ENCODE peak calls at places on chromosome 11, in eight cellular contexts. C is stimulated activated CD4-positive, alpha-beta T cell treated with anti-CD3 and anti-CD28 coated beads, TNF-alpha, amount 100 ng/mL, for 48 hours; L is fibroblast of the conjunctiva; R is NCI-H2029; D is CD4-positive, CD25-positive, alpha-beta regulatory T cell; X is fibroblast of pulmonary artery; O is activated naive CD8-positive, alpha-beta T cell treated with anti-CD3 and anti-CD28 coated beads, Interleukin-2, amount 50 U/mL, for 24 hours; Z is CD4-positive, alpha-beta memory T cell. U is an unnamed sample.

GRCh38 chr11:121422675-121423074 is 29.4 kb upstream of the SORL1 start:
- DNase-seq in O (no peak), D (peak), R (no peak), Z (peak), X (no peak), L (no peak), C (no peak), U (no peak)

GRCh38 chr11:88188251-88189030 is 13.2 kb upstream of the RAB38 start:
- DNase-seq in L (no peak), X (peak), O (no peak), Z (no peak), C (no peak), R (no peak), D (no peak), U (no peak)

GRCh38 chr11:5369793-5370192 is 13.8 kb upstream of the OR51M1 start:
- DNase-seq in O (no peak), Z (no peak), X (peak), L (peak), C (no peak), R (no peak), D (no peak), U (no peak)

GRCh38 chr11:24295360-24295759 is 201.5 kb upstream of the LUZP2 start:
- DNase-seq in O (no peak), X (peak), D (no peak), R (no peak), L (no peak), C (no peak), Z (no peak), U (no peak)

GRCh38 chr11:14583252-14584105 is 60.1 kb upstream of the PDE3B start:
- DNase-seq in R (no peak), L (peak), X (peak), O (no peak), C (no peak), Z (no peak), D (no peak), U (no peak)

GRCh38 chr11:45217991-45218390 is 68.2 kb downstream of the SYT13 start:
- DNase-seq in X (peak), Z (no peak), D (no peak), R (no peak), L (no peak), C (no peak), O (no peak), U (no peak)

GRCh38 chr11:90704510-90704909 is 481.7 kb upstream of the CHORDC1 start:
- DNase-seq in L (no peak), O (no peak), X (no peak), R (no peak), C (no peak), D (no peak), Z (no peak), U (no peak)

GRCh38 chr11:75536786-75537629 is 11.3 kb upstream of the GDPD5 start:
- DNase-seq in L (no peak), C (no peak), R (no peak), O (peak), Z (no peak), D (peak), X (no peak), U (no peak)

GRCh38 chr11:65781152-65781961 is 581 bp upstream of the AP5B1 start:
- DNase-seq in O (no peak), R (no peak), C (no peak), D (no peak), X (no peak), L (no peak), Z (no peak), U (no peak)

GRCh38 chr11:65251476-65251875 is 10.3 kb upstream of the POLA2 start:
- DNase-seq in D (no peak), Z (no peak), X (no peak), R (no peak), C (no peak), L (no peak), O (no peak), U (no peak)

GRCh38 chr11:32131321-32131720 is 40.4 kb downstream of the RCN1 start:
- DNase-seq in C (no peak), L (no peak), X (peak), Z (no peak), O (no peak), D (no peak), R (no peak), U (no peak)

GRCh38 chr11:57515332-57516060 is at the start of gene SLC43A1:
- DNase-seq in L (no peak), D (peak), X (peak), Z (no peak), C (no peak), O (peak), R (no peak), U (no peak)

GRCh38 chr11:111737877-111738205 is 28.3 kb downstream of the PPP2R1B start:
- DNase-seq in Z (no peak), O (no peak), D (no peak), C (no peak), R (no peak), L (no peak), X (peak), U (no peak)

GRCh38 chr11:77197626-77198320 is 69.7 kb downstream of the MYO7A start:
- DNase-seq in C (no peak), R (no peak), O (no peak), L (no peak), Z (no peak), X (no peak), D (no peak), U (no peak)

GRCh38 chr11:66172146-66172545 is 96.3 kb upstream of the RAB1B start:
- DNase-seq in C (no peak), R (no peak), O (peak), L (no peak), D (no peak), Z (no peak), X (peak), U (no peak)

GRCh38 chr11:71495286-71496090 is 31.6 kb upstream of the KRTAP5-7 start:
- DNase-seq in Z (no peak), X (no peak), O (no peak), C (no peak), L (no peak), R (no peak), D (no peak), U (no peak)

GRCh38 chr11:125348704-125349635 is 147.1 kb downstream of the FEZ1 start:
- DNase-seq in R (peak), O (peak), D (peak), X (peak), C (peak), L (no peak), Z (peak), U (no peak)

GRCh38 chr11:111334495-111335123 is 36.3 kb downstream of the POU2AF3 start:
- DNase-seq in Z (no peak), D (no peak), X (no peak), L (no peak), O (no peak), C (no peak), R (peak), U (peak)

GRCh38 chr11:446886-447285 is 3.2 kb upstream of the PTDSS2 start:
- DNase-seq in C (no peak), X (no peak), O (no peak), L (no peak), Z (no peak), R (no peak), D (no peak), U (no peak)

GRCh38 chr11:116732740-116733385 is 39.9 kb downstream of the BUD13 start:
- DNase-seq in X (peak), O (peak), Z (peak), D (peak), C (peak), L (peak), R (peak), U (peak)

GRCh38 chr11:45518853-45519545 is 146.4 kb downstream of the CHST1 start:
- DNase-seq in C (no peak), D (no peak), O (no peak), Z (no peak), R (no peak), L (no peak), X (no peak), U (no peak)

GRCh38 chr11:1763796-1764661 is at the start of gene CTSD:
- DNase-seq in D (peak), L (peak), R (peak), C (peak), X (peak), O (peak), Z (peak), U (peak)

GRCh38 chr11:76339217-76339616 is 41.7 kb downstream of the THAP12 start:
- DNase-seq in Z (no peak), R (no peak), L (no peak), D (peak), X (peak), O (no peak), C (no peak), U (no peak)

GRCh38 chr11:47998733-47999359 is 18.5 kb downstream of the PTPRJ start:
- DNase-seq in L (no peak), C (no peak), Z (no peak), R (no peak), D (no peak), X (no peak), O (no peak), U (no peak)

GRCh38 chr11:17277024-17277584 is 565 bp downstream of the NUCB2 start:
- DNase-seq in X (peak), R (peak), C (no peak), D (peak), L (no peak), O (no peak), Z (no peak), U (peak)

GRCh38 chr11:1827095-1827797 is 7.5 kb upstream of the SYT8 start:
- DNase-seq in Z (no peak), L (peak), C (no peak), D (no peak), O (no peak), R (peak), X (peak), U (peak)

GRCh38 chr11:8301622-8302021 is 37.9 kb upstream of the LMO1 start:
- DNase-seq in Z (no peak), C (no peak), D (no peak), O (no peak), L (no peak), X (no peak), R (no peak), U (no peak)

GRCh38 chr11:118415739-118416068 is 14.3 kb downstream of the ATP5MG start:
- DNase-seq in X (peak), L (peak), O (no peak), Z (no peak), C (no peak), R (peak), D (peak), U (peak)

GRCh38 chr11:134030853-134031252 is 38.0 kb upstream of the JAM3 start:
- DNase-seq in Z (no peak), C (no peak), D (peak), R (no peak), O (no peak), L (no peak), X (no peak), U (no peak)

GRCh38 chr11:69442807-69443137 is 38.7 kb upstream of the LINC01488 start:
- DNase-seq in C (no peak), L (no peak), X (no peak), R (no peak), Z (no peak), D (no peak), O (no peak), U (no peak)

GRCh38 chr11:125257185-125257584 is 92.6 kb downstream of the PKNOX2 start:
- DNase-seq in O (no peak), R (no peak), Z (no peak), C (no peak), X (no peak), D (no peak), L (no peak), U (no peak)

GRCh38 chr11:112734207-112734606 is 227.0 kb upstream of the NCAM1 start:
- DNase-seq in L (no peak), D (no peak), Z (no peak), X (peak), R (no peak), O (no peak), C (no peak), U (no peak)

GRCh38 chr11:2260491-2261364 is 9.7 kb downstream of the ASCL2 start:
- DNase-seq in O (no peak), X (no peak), L (no peak), Z (no peak), C (no peak), D (no peak), R (no peak), U (no peak)

GRCh38 chr11:77244277-77245014 is 57.0 kb downstream of the GDPD4 start:
- DNase-seq in Z (no peak), D (no peak), L (peak), R (no peak), O (no peak), X (peak), C (no peak), U (no peak)

GRCh38 chr11:8679006-8679405 is 3.5 kb downstream of the TRIM66 start:
- DNase-seq in R (peak), C (no peak), X (no peak), L (no peak), O (no peak), D (no peak), Z (no peak), U (no peak)

GRCh38 chr11:113477321-113477720 is 2.1 kb upstream of the DRD2 start:
- DNase-seq in R (peak), X (no peak), D (no peak), Z (no peak), C (no peak), L (no peak), O (no peak), U (peak)

GRCh38 chr11:105132716-105133511 is 6.7 kb downstream of the CARD18 start:
- DNase-seq in O (no peak), L (peak), D (no peak), R (no peak), C (no peak), Z (no peak), X (peak), U (no peak)

GRCh38 chr11:24196733-24197132 is 300.1 kb upstream of the LUZP2 start:
- DNase-seq in L (no peak), X (no peak), O (no peak), C (no peak), D (no peak), Z (no peak), R (no peak), U (no peak)

GRCh38 chr11:119374632-119375394 is 6.7 kb downstream of the USP2 start:
- DNase-seq in R (no peak), O (no peak), D (no peak), L (no peak), Z (no peak), C (no peak), X (no peak), U (no peak)

GRCh38 chr11:19819148-19819547 is 106.5 kb downstream of the NAV2 start:
- DNase-seq in Z (no peak), L (no peak), X (no peak), R (peak), C (no peak), O (no peak), D (no peak), U (peak)